ENCODE peak calls at places on chromosomes 2 and 18, in eight cellular contexts. A, U, M, R, S, Q, V and H are unnamed samples.

GRCh38 chr18:79405781-79406575 is 10.2 kb downstream of the NFATC1 start:
- DNase-seq in V (no peak), M (no peak), R (no peak), U (no peak), S (peak), A (no peak), Q (no peak), H (no peak)

GRCh38 chr2:217820066-217820819 is 182.6 kb downstream of the TNS1 start:
- DNase-seq in S (peak), V (no peak), R (no peak), Q (no peak), U (no peak), M (no peak), A (no peak), H (no peak)

GRCh38 chr2:128787616-128788015 is 468.9 kb upstream of the HS6ST1 start:
- DNase-seq in R (no peak), V (no peak), M (no peak), Q (no peak), U (no peak), S (no peak), A (no peak), H (no peak)

GRCh38 chr2:207219716-207220414 is 54.1 kb upstream of the KLF7 start:
- DNase-seq in M (no peak), Q (peak), R (no peak), A (peak), U (no peak), S (no peak), V (peak), H (peak)

GRCh38 chr2:217685255-217685605 is 317.6 kb downstream of the TNS1 start:
- DNase-seq in V (peak), M (peak), U (peak), A (peak), R (peak), S (no peak), Q (peak), H (no peak)

GRCh38 chr2:104844813-104845551 is 8.9 kb upstream of the POU3F3 start:
- DNase-seq in R (no peak), S (no peak), Q (no peak), U (no peak), A (peak), M (peak), V (peak), H (no peak)

GRCh38 chr2:169933124-169933711 is 106.0 kb downstream of the UBR3 start:
- DNase-seq in U (no peak), V (peak), M (peak), S (no peak), A (peak), Q (no peak), R (no peak), H (no peak)

GRCh38 chr2:186256540-186256939 is 229.5 kb upstream of the ZC3H15 start:
- DNase-seq in Q (no peak), U (no peak), A (peak), M (peak), S (no peak), V (peak), R (no peak), H (peak)

GRCh38 chr2:197184959-197185586 is 125.5 kb downstream of the ANKRD44 start:
- DNase-seq in U (peak), A (no peak), Q (no peak), M (no peak), R (peak), S (peak), V (peak), H (no peak)

GRCh38 chr2:176161041-176161785 is 4.1 kb downstream of the HOXD3 start:
- DNase-seq in A (peak), M (no peak), U (no peak), R (no peak), Q (no peak), V (no peak), S (no peak), H (no peak)

GRCh38 chr2:231115651-231116050 is 9.2 kb downstream of the HTR2B start:
- DNase-seq in A (peak), M (no peak), Q (no peak), V (no peak), S (no peak), R (no peak), U (no peak), H (no peak)

GRCh38 chr2:150125188-150125587 is 362.3 kb downstream of the RND3 start:
- DNase-seq in M (no peak), R (peak), V (no peak), Q (no peak), A (no peak), U (no peak), S (no peak), H (no peak)

GRCh38 chr2:96877513-96878159 is 7.8 kb upstream of the SEMA4C start:
- DNase-seq in A (no peak), U (no peak), M (no peak), S (no peak), Q (no peak), V (no peak), R (no peak), H (no peak)

GRCh38 chr2:179861027-179861776 is at the start of gene ZNF385B:
- DNase-seq in A (peak), U (peak), S (peak), V (no peak), R (peak), M (peak), Q (no peak), H (no peak)
- H3K4me3 ChIP-seq in A (peak), U (peak), S (peak), V (peak), R (peak), M (peak), Q (peak), H (peak)

GRCh38 chr18:3452750-3453539 is 3.0 kb downstream of the TGIF1 start:
- DNase-seq in V (peak), Q (no peak), U (peak), M (no peak), S (no peak), R (no peak), A (no peak), H (no peak)

GRCh38 chr18:3450358-3451107 is 561 bp downstream of the TGIF1 start:
- DNase-seq in S (peak), V (peak), R (peak), U (peak), A (no peak), M (peak), Q (no peak), H (no peak)

GRCh38 chr18:3453540-3454364 is 3.8 kb downstream of the TGIF1 start:
- DNase-seq in A (peak), S (no peak), V (peak), U (peak), M (peak), Q (peak), R (peak), H (peak)

GRCh38 chr18:3451166-3451988 is 1.4 kb downstream of the TGIF1 start:
- DNase-seq in A (peak), V (peak), M (peak), U (peak), Q (peak), R (peak), S (peak), H (no peak)

GRCh38 chr18:3451989-3452749 is 2.2 kb downstream of the TGIF1 start:
- DNase-seq in M (peak), U (peak), S (peak), Q (no peak), A (peak), V (peak), R (peak), H (no peak)
- TF ChIP-seq CTCF in M (no peak), U (no peak), S (no peak), Q (no peak), A (no peak), V (peak), R (no peak), H (no peak)

GRCh38 chr18:22510697-22511096 is 93.0 kb upstream of the CTAGE1 start:
- DNase-seq in Q (no peak), R (no peak), V (no peak), S (no peak), U (no peak), M (no peak), A (no peak), H (no peak)
- H3K4me3 ChIP-seq in Q (no peak), R (no peak), V (no peak), S (no peak), U (no peak), M (no peak), A (no peak), H (no peak)

GRCh38 chr2:1287427-1287826 is 125.8 kb upstream of the TPO start:
- DNase-seq in Q (no peak), S (no peak), A (no peak), U (no peak), R (no peak), V (no peak), M (no peak), H (no peak)

GRCh38 chr2:1283856-1284255 is 129.4 kb upstream of the TPO start:
- DNase-seq in S (no peak), Q (no peak), U (no peak), R (no peak), A (no peak), M (no peak), V (no peak), H (no peak)

GRCh38 chr2:1286929-1287328 is 126.3 kb upstream of the TPO start:
- DNase-seq in S (no peak), Q (no peak), V (no peak), M (no peak), U (no peak), R (no peak), A (no peak), H (no peak)

GRCh38 chr2:1282552-1282951 is 130.7 kb upstream of the TPO start:
- DNase-seq in S (no peak), V (no peak), R (no peak), U (peak), M (peak), Q (no peak), A (peak), H (no peak)

GRCh38 chr2:1283020-1283801 is 130.1 kb upstream of the TPO start:
- DNase-seq in V (no peak), S (no peak), M (no peak), A (no peak), U (no peak), R (no peak), Q (no peak), H (no peak)
- TF ChIP-seq CTCF in V (no peak), S (no peak), M (no peak), A (no peak), U (no peak), R (no peak), Q (no peak), H (no peak)

GRCh38 chr18:28034567-28034966 is 142.4 kb downstream of the CDH2 start:
- DNase-seq in U (no peak), Q (no peak), V (no peak), M (no peak), R (no peak), A (no peak), S (no peak), H (no peak)

GRCh38 chr18:28040720-28041119 is 136.2 kb downstream of the CDH2 start:
- DNase-seq in A (no peak), M (no peak), Q (no peak), S (no peak), U (no peak), R (no peak), V (no peak), H (no peak)

GRCh38 chr18:28040216-28040615 is 136.7 kb downstream of the CDH2 start:
- DNase-seq in A (no peak), M (no peak), U (no peak), V (no peak), S (no peak), Q (no peak), R (no peak), H (no peak)

GRCh38 chr18:28039078-28039477 is 137.9 kb downstream of the CDH2 start:
- DNase-seq in A (no peak), Q (no peak), M (no peak), V (peak), U (no peak), R (no peak), S (no peak), H (peak)

DNA sequence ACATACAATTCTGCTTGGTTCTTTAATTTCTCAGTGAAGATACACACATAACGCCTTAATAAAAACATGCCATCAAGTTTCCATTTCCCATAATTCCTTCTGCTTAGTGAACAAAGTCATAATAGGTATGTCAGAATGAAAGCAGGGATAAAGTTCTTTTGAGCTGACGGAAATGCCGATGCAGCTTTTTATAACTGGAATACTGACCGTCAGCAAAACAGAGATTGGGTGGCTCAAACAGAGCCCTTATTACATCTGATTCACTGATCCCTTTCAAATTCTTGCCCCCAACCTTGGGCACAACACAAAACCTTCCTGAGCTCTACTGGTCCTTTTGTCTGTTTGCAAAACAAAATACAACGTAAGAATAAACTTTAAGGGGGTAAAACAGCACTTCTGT is 140.4 kb downstream of the CDH2 start:
- DNase-seq in V (no peak), M (no peak), S (no peak), Q (no peak), U (no peak), R (no peak), A (no peak), H (no peak)
- H3K4me3 ChIP-seq in V (no peak), M (no peak), S (no peak), Q (no peak), U (no peak), R (peak), A (no peak), H (no peak)

GRCh38 chr2:219997341-219997851 is 370.0 kb downstream of the SLC4A3 start:
- DNase-seq in R (no peak), Q (no peak), S (peak), V (peak), M (peak), U (peak), A (peak), H (no peak)
- TF ChIP-seq CTCF in R (no peak), Q (peak), S (no peak), V (peak), M (peak), U (peak), A (peak), H (peak)

GRCh38 chr2:238724728-238725127 is 123.2 kb upstream of the TWIST2 start:
- DNase-seq in Q (no peak), S (no peak), V (no peak), R (no peak), A (no peak), U (no peak), M (no peak), H (no peak)

GRCh38 chr2:238722181-238722580 is 125.7 kb upstream of the TWIST2 start:
- DNase-seq in V (no peak), Q (no peak), A (no peak), S (no peak), U (no peak), R (no peak), M (no peak), H (no peak)

GRCh38 chr2:238720232-238720672 is 127.6 kb upstream of the TWIST2 start:
- DNase-seq in V (no peak), U (no peak), R (no peak), M (no peak), A (peak), S (no peak), Q (no peak), H (no peak)

GRCh38 chr2:238725298-238725697 is 122.6 kb upstream of the TWIST2 start:
- DNase-seq in A (no peak), Q (no peak), M (no peak), S (no peak), V (no peak), R (no peak), U (no peak), H (no peak)

GRCh38 chr2:238722883-238723282 is 125.0 kb upstream of the TWIST2 start:
- DNase-seq in U (no peak), M (no peak), Q (no peak), A (no peak), R (no peak), S (no peak), V (no peak), H (no peak)
- H3K4me3 ChIP-seq in U (no peak), M (no peak), Q (no peak), A (no peak), R (no peak), S (no peak), V (no peak), H (no peak)